ENCODE peak calls at places on chromosome 16, in eight cellular contexts. W, L, J, E, I, K, U and Q are unnamed samples.

GRCh38 chr16:87731607-87732006 is 34.2 kb downstream of the KLHDC4 start:
- DNase-seq in W (no peak), L (no peak), J (no peak), E (no peak), I (no peak), K (no peak), U (no peak), Q (no peak)

GRCh38 chr16:15975172-15975571 is 25.8 kb downstream of the ABCC1 start:
- DNase-seq in W (no peak), L (no peak), J (no peak), E (no peak), I (no peak), K (no peak), U (no peak), Q (no peak)

GRCh38 chr16:16857603-16858283 is 478.8 kb downstream of the NPIPA7 start:
- DNase-seq in W (no peak), L (no peak), J (peak; percentile 80), E (no peak), I (no peak), K (no peak), U (no peak), Q (no peak)

GRCh38 chr16:2490190-2491105 is 15.5 kb downstream of the TBC1D24 start:
- DNase-seq in W (no peak), L (no peak), J (peak; percentile 63), E (no peak), I (no peak), K (no peak), U (no peak), Q (no peak)

GRCh38 chr16:77825196-77825595 is 36.8 kb downstream of the VAT1L start:
- DNase-seq in W (no peak), L (no peak), J (no peak), E (no peak), I (no peak), K (no peak), U (no peak), Q (no peak)

GRCh38 chr16:73289232-73289631 is 241.3 kb upstream of the ZFHX3 start:
- DNase-seq in W (no peak), L (no peak), J (no peak), E (no peak), I (no peak), K (no peak), U (no peak), Q (no peak)

GRCh38 chr16:20740901-20741491 is 622 bp downstream of the THUMPD1 start:
- DNase-seq in W (peak; percentile 93), L (peak; percentile 85), J (peak; percentile 60), E (peak; percentile 97), I (peak; percentile 87), K (peak; percentile 87), U (peak; percentile 81), Q (peak; percentile 88)

GRCh38 chr16:937723-938122 is 33.1 kb downstream of the LMF1 start:
- DNase-seq in W (no peak), L (no peak), J (no peak), E (no peak), I (no peak), K (no peak), U (no peak), Q (no peak)

GRCh38 chr16:13793788-13794461 is 126.0 kb upstream of the ERCC4 start:
- DNase-seq in W (peak; percentile 64), L (no peak), J (no peak), E (peak; percentile 69), I (no peak), K (no peak), U (no peak), Q (no peak)

GRCh38 chr16:19203374-19203966 is 35.4 kb downstream of the SYT17 start:
- DNase-seq in W (peak; percentile 29), L (no peak), J (no peak), E (no peak), I (no peak), K (no peak), U (no peak), Q (no peak)

GRCh38 chr16:87317766-87318121 is 552 bp upstream of the C16orf95 start:
- DNase-seq in W (peak; percentile 86), L (peak; percentile 32), J (no peak), E (peak; percentile 87), I (peak; percentile 15), K (no peak), U (no peak), Q (peak; percentile 75)

GRCh38 chr16:28569011-28569410 is 15.3 kb downstream of the SGF29 start:
- DNase-seq in W (no peak), L (no peak), J (no peak), E (no peak), I (no peak), K (no peak), U (no peak), Q (no peak)

GRCh38 chr16:1481906-1482835 is 6.6 kb downstream of the PTX4 start:
- DNase-seq in W (no peak), L (no peak), J (no peak), E (no peak), I (no peak), K (no peak), U (no peak), Q (no peak)

GRCh38 chr16:88830250-88830649 is 18.5 kb upstream of the APRT start:
- DNase-seq in W (no peak), L (no peak), J (peak; percentile 5), E (no peak), I (no peak), K (no peak), U (no peak), Q (no peak)

GRCh38 chr16:53678756-53679334 is 24.8 kb downstream of the RPGRIP1L start:
- DNase-seq in W (no peak), L (no peak), J (no peak), E (no peak), I (no peak), K (no peak), U (no peak), Q (no peak)

GRCh38 chr16:48321307-48322036 is 63.7 kb downstream of the SIAH1 start:
- DNase-seq in W (no peak), L (no peak), J (no peak), E (no peak), I (no peak), K (no peak), U (no peak), Q (no peak)

GRCh38 chr16:30565984-30566383 is 5.5 kb downstream of the ZNF688 start:
- DNase-seq in W (no peak), L (no peak), J (no peak), E (no peak), I (no peak), K (no peak), U (no peak), Q (no peak)

GRCh38 chr16:61564741-61565140 is 471.5 kb downstream of the CDH8 start:
- DNase-seq in W (no peak), L (no peak), J (no peak), E (no peak), I (no peak), K (no peak), U (no peak), Q (no peak)

GRCh38 chr16:30368122-30368791 is 2.0 kb downstream of the TBC1D10B start:
- DNase-seq in W (peak; percentile 71), L (peak; percentile 80), J (no peak), E (no peak), I (no peak), K (no peak), U (no peak), Q (peak; percentile 70)

GRCh38 chr16:50901062-50901461 is 159.2 kb downstream of the CYLD start:
- DNase-seq in W (no peak), L (peak; percentile 34), J (no peak), E (no peak), I (no peak), K (no peak), U (no peak), Q (no peak)

GRCh38 chr16:47734987-47735594 is 274.0 kb downstream of the PHKB start:
- DNase-seq in W (no peak), L (no peak), J (no peak), E (no peak), I (no peak), K (no peak), U (no peak), Q (no peak)

GRCh38 chr16:546909-547770 is 13.1 kb upstream of the PRR35 start:
- DNase-seq in W (no peak), L (peak; percentile 99), J (no peak), E (peak; percentile 92), I (peak; percentile 34), K (peak; percentile 45), U (no peak), Q (no peak)

GRCh38 chr16:50519001-50519400 is 29.2 kb upstream of the NKD1 start:
- DNase-seq in W (no peak), L (no peak), J (no peak), E (no peak), I (no peak), K (no peak), U (no peak), Q (no peak)

GRCh38 chr16:68834550-68834949 is 8.8 kb upstream of the TANGO6 start:
- DNase-seq in W (no peak), L (no peak), J (no peak), E (no peak), I (no peak), K (no peak), U (no peak), Q (no peak)

GRCh38 chr16:86909359-86910145 is 331.2 kb downstream of the FOXL1 start:
- DNase-seq in W (peak; percentile 44), L (no peak), J (no peak), E (no peak), I (no peak), K (no peak), U (no peak), Q (no peak)

GRCh38 chr16:56600398-56600999 is 7.9 kb upstream of the MT2A start:
- DNase-seq in W (no peak), L (peak; percentile 51), J (no peak), E (no peak), I (no peak), K (no peak), U (no peak), Q (no peak)

GRCh38 chr16:71846443-71846842 is 667 bp downstream of the ATXN1L start:
- DNase-seq in W (no peak), L (no peak), J (no peak), E (no peak), I (no peak), K (no peak), U (no peak), Q (no peak)

GRCh38 chr16:88856122-88856827 is 472 bp downstream of the GALNS start:
- DNase-seq in W (no peak), L (no peak), J (no peak), E (no peak), I (peak; percentile 14), K (no peak), U (no peak), Q (no peak)